ENCODE peak calls at places on chromosomes 2 and 18, in five cellular contexts. One of them, this sample, is unnamed.
A peak's percentile ranks its signal among the peaks of the same experiment; 100 is the strongest.

GRCh38 chr2:227125506-227125905 is 38.5 kb downstream of the COL4A4 start:
- DNase-seq in neuronal stem cell: no peak
- DNase-seq in trophoblast cell: no peak
- DNase-seq in IMR-90: no peak
- DNase-seq in mesenchymal stem cell: no peak
- DNase-seq in this sample: peak; percentile 64

GRCh38 chr18:48605408-48605845 is 66.6 kb downstream of the CTIF start:
- DNase-seq in IMR-90: peak; percentile 43
- DNase-seq in trophoblast cell: no peak
- DNase-seq in neuronal stem cell: no peak
- DNase-seq in mesenchymal stem cell: peak; percentile 36
- DNase-seq in this sample: peak; percentile 98

GRCh38 chr18:76394780-76395476 is 100.1 kb downstream of the ZNF516 start:
- DNase-seq in mesenchymal stem cell: no peak
- DNase-seq in trophoblast cell: no peak
- DNase-seq in neuronal stem cell: no peak
- DNase-seq in IMR-90: peak; percentile 76
- DNase-seq in this sample: no peak

GRCh38 chr2:216286616-216287231 is 85.6 kb downstream of the MARCHF4 start:
- DNase-seq in mesenchymal stem cell: peak; percentile 52
- DNase-seq in trophoblast cell: no peak
- DNase-seq in neuronal stem cell: no peak
- DNase-seq in IMR-90: no peak
- DNase-seq in this sample: peak; percentile 54

GRCh38 chr2:215190588-215190987 is 52.2 kb upstream of the ABCA12 start:
- DNase-seq in mesenchymal stem cell: no peak
- DNase-seq in neuronal stem cell: no peak
- DNase-seq in IMR-90: no peak
- DNase-seq in trophoblast cell: no peak
- DNase-seq in this sample: no peak

GRCh38 chr2:74831693-74832530 is 2.0 kb upstream of the HK2 start:
- DNase-seq in trophoblast cell: peak; percentile 30
- DNase-seq in IMR-90: peak; percentile 62
- DNase-seq in mesenchymal stem cell: peak; percentile 65
- DNase-seq in neuronal stem cell: no peak
- DNase-seq in this sample: peak; percentile 19

GRCh38 chr2:113692698-113693428 is 63.6 kb downstream of the SLC35F5 start:
- DNase-seq in mesenchymal stem cell: no peak
- DNase-seq in neuronal stem cell: no peak
- DNase-seq in IMR-90: no peak
- DNase-seq in trophoblast cell: no peak
- DNase-seq in this sample: no peak

GRCh38 chr2:96084006-96084857 is 32.1 kb downstream of the ADRA2B start:
- DNase-seq in mesenchymal stem cell: no peak
- DNase-seq in trophoblast cell: no peak
- DNase-seq in IMR-90: no peak
- DNase-seq in neuronal stem cell: no peak
- DNase-seq in this sample: no peak

GRCh38 chr2:122114421-122114820 is 359.0 kb downstream of the TSN start:
- DNase-seq in trophoblast cell: no peak
- DNase-seq in mesenchymal stem cell: no peak
- DNase-seq in IMR-90: no peak
- DNase-seq in neuronal stem cell: no peak
- DNase-seq in this sample: no peak

GRCh38 chr2:101698419-101699190 is 1.1 kb downstream of the MAP4K4 start:
- DNase-seq in trophoblast cell: no peak
- DNase-seq in neuronal stem cell: no peak
- DNase-seq in mesenchymal stem cell: peak; percentile 44
- DNase-seq in IMR-90: no peak
- DNase-seq in this sample: peak; percentile 47

GRCh38 chr18:28032177-28032576 is 144.8 kb downstream of the CDH2 start:
- DNase-seq in neuronal stem cell: no peak
- DNase-seq in IMR-90: no peak
- DNase-seq in mesenchymal stem cell: no peak
- DNase-seq in trophoblast cell: no peak
- DNase-seq in this sample: no peak

GRCh38 chr2:31349684-31350083 is 64.9 kb downstream of the XDH start:
- DNase-seq in mesenchymal stem cell: no peak
- DNase-seq in neuronal stem cell: no peak
- DNase-seq in IMR-90: no peak
- DNase-seq in trophoblast cell: no peak
- DNase-seq in this sample: no peak

GRCh38 chr2:222805591-222806304 is 55.1 kb upstream of the ACSL3 start:
- DNase-seq in mesenchymal stem cell: peak; percentile 36
- DNase-seq in trophoblast cell: no peak
- DNase-seq in IMR-90: no peak
- DNase-seq in neuronal stem cell: no peak
- DNase-seq in this sample: peak; percentile 48

GRCh38 chr18:29892960-29893558 is 1149.5 kb downstream of the DSC3 start:
- DNase-seq in mesenchymal stem cell: peak; percentile 12
- DNase-seq in trophoblast cell: no peak
- DNase-seq in neuronal stem cell: no peak
- DNase-seq in IMR-90: no peak
- DNase-seq in this sample: no peak

GRCh38 chr2:162103443-162104009 is 29.5 kb upstream of the DPP4 start:
- DNase-seq in trophoblast cell: no peak
- DNase-seq in neuronal stem cell: no peak
- DNase-seq in mesenchymal stem cell: no peak
- DNase-seq in IMR-90: peak; percentile 29
- DNase-seq in this sample: no peak

GRCh38 chr2:7987992-7988391 is 693.9 kb upstream of the ID2 start:
- DNase-seq in mesenchymal stem cell: no peak
- DNase-seq in neuronal stem cell: no peak
- DNase-seq in trophoblast cell: no peak
- DNase-seq in IMR-90: no peak
- DNase-seq in this sample: no peak

GRCh38 chr2:70029814-70030409 is 57.4 kb upstream of the PCBP1 start:
- DNase-seq in mesenchymal stem cell: peak; percentile 94
- DNase-seq in trophoblast cell: no peak
- DNase-seq in neuronal stem cell: peak; percentile 33
- DNase-seq in IMR-90: peak; percentile 79
- DNase-seq in this sample: peak; percentile 91

GRCh38 chr2:53970095-53970897 is 497 bp downstream of the PSME4 start:
- DNase-seq in neuronal stem cell: peak; percentile 26
- DNase-seq in IMR-90: peak; percentile 37
- DNase-seq in trophoblast cell: peak; percentile 54
- DNase-seq in mesenchymal stem cell: peak; percentile 70
- DNase-seq in this sample: peak; percentile 67

GRCh38 chr2:240595381-240596079 is 9.0 kb downstream of the CAPN10 start:
- DNase-seq in trophoblast cell: no peak
- DNase-seq in neuronal stem cell: peak; percentile 24
- DNase-seq in IMR-90: no peak
- DNase-seq in mesenchymal stem cell: peak; percentile 14
- DNase-seq in this sample: peak; percentile 68

GRCh38 chr18:11751305-11752115 is 62.4 kb downstream of the GNAL start:
- DNase-seq in IMR-90: no peak
- DNase-seq in trophoblast cell: no peak
- DNase-seq in neuronal stem cell: no peak
- DNase-seq in mesenchymal stem cell: no peak
- DNase-seq in this sample: peak; percentile 74

GRCh38 chr18:49183921-49184320 is 233.2 kb upstream of the SMAD7 start:
- DNase-seq in mesenchymal stem cell: peak; percentile 26
- DNase-seq in neuronal stem cell: no peak
- DNase-seq in trophoblast cell: no peak
- DNase-seq in IMR-90: peak; percentile 61
- DNase-seq in this sample: no peak

GRCh38 chr2:163481515-163481914 is 254.3 kb downstream of the FIGN start:
- DNase-seq in IMR-90: no peak
- DNase-seq in mesenchymal stem cell: no peak
- DNase-seq in neuronal stem cell: no peak
- DNase-seq in trophoblast cell: no peak
- DNase-seq in this sample: no peak

GRCh38 chr2:66733361-66733760 is 298.4 kb downstream of the MEIS1 start:
- DNase-seq in neuronal stem cell: no peak
- DNase-seq in IMR-90: no peak
- DNase-seq in trophoblast cell: no peak
- DNase-seq in mesenchymal stem cell: no peak
- DNase-seq in this sample: no peak

GRCh38 chr2:23399674-23400261 is 14.8 kb downstream of the KLHL29 start:
- DNase-seq in IMR-90: no peak
- DNase-seq in neuronal stem cell: no peak
- DNase-seq in trophoblast cell: no peak
- DNase-seq in mesenchymal stem cell: no peak
- DNase-seq in this sample: no peak

GRCh38 chr2:46029332-46029811 is 267.8 kb upstream of the EPAS1 start:
- DNase-seq in trophoblast cell: no peak
- DNase-seq in neuronal stem cell: no peak
- DNase-seq in IMR-90: peak; percentile 91
- DNase-seq in mesenchymal stem cell: peak; percentile 94
- DNase-seq in this sample: no peak

GRCh38 chr2:199018826-199019225 is 438.9 kb downstream of the SATB2 start:
- DNase-seq in neuronal stem cell: no peak
- DNase-seq in mesenchymal stem cell: no peak
- DNase-seq in trophoblast cell: no peak
- DNase-seq in IMR-90: no peak
- DNase-seq in this sample: no peak

GRCh38 chr2:42850016-42850805 is 57.8 kb upstream of the HAAO start:
- DNase-seq in IMR-90: no peak
- DNase-seq in trophoblast cell: no peak
- DNase-seq in mesenchymal stem cell: no peak
- DNase-seq in neuronal stem cell: no peak
- DNase-seq in this sample: no peak

GRCh38 chr2:88751770-88752169 is 60.3 kb downstream of the RPIA start:
- DNase-seq in mesenchymal stem cell: no peak
- DNase-seq in neuronal stem cell: no peak
- DNase-seq in trophoblast cell: no peak
- DNase-seq in IMR-90: no peak
- DNase-seq in this sample: no peak

GRCh38 chr18:4450065-4450676 is 4.9 kb downstream of the DLGAP1 start:
- DNase-seq in trophoblast cell: no peak
- DNase-seq in mesenchymal stem cell: no peak
- DNase-seq in neuronal stem cell: no peak
- DNase-seq in IMR-90: no peak
- DNase-seq in this sample: peak; percentile 18

GRCh38 chr2:128301021-128301420 is 17.6 kb downstream of the HS6ST1 start:
- DNase-seq in IMR-90: no peak
- DNase-seq in neuronal stem cell: no peak
- DNase-seq in mesenchymal stem cell: no peak
- DNase-seq in trophoblast cell: no peak
- DNase-seq in this sample: no peak
- H3K79me1 ChIP-seq in IMR-90: peaks cover 90% of the 10 kb centered on the region
- H3K79me1 ChIP-seq in neuronal stem cell: peaks cover 29% of the 10 kb centered on the region
- H3K79me1 ChIP-seq in mesenchymal stem cell: peaks cover 34% of the 10 kb centered on the region
- H3K79me1 ChIP-seq in trophoblast cell: peaks cover 20% of the 10 kb centered on the region
- H3K79me1 ChIP-seq in this sample: peaks cover 64% of the 10 kb centered on the region

GRCh38 chr2:10889741-10890215 is 22.0 kb upstream of the KCNF1 start:
- DNase-seq in trophoblast cell: no peak
- DNase-seq in IMR-90: no peak
- DNase-seq in neuronal stem cell: no peak
- DNase-seq in mesenchymal stem cell: no peak
- DNase-seq in this sample: no peak

GRCh38 chr2:10891391-10891790 is 20.3 kb upstream of the KCNF1 start:
- DNase-seq in trophoblast cell: no peak
- DNase-seq in mesenchymal stem cell: no peak
- DNase-seq in IMR-90: no peak
- DNase-seq in neuronal stem cell: no peak
- DNase-seq in this sample: no peak

GRCh38 chr2:10891848-10892247 is 19.9 kb upstream of the KCNF1 start:
- DNase-seq in mesenchymal stem cell: no peak
- DNase-seq in trophoblast cell: no peak
- DNase-seq in IMR-90: no peak
- DNase-seq in neuronal stem cell: no peak
- DNase-seq in this sample: no peak

GRCh38 chr2:10892316-10892715 is 19.4 kb upstream of the KCNF1 start:
- DNase-seq in trophoblast cell: no peak
- DNase-seq in IMR-90: no peak
- DNase-seq in neuronal stem cell: no peak
- DNase-seq in mesenchymal stem cell: no peak
- DNase-seq in this sample: no peak

DNA sequence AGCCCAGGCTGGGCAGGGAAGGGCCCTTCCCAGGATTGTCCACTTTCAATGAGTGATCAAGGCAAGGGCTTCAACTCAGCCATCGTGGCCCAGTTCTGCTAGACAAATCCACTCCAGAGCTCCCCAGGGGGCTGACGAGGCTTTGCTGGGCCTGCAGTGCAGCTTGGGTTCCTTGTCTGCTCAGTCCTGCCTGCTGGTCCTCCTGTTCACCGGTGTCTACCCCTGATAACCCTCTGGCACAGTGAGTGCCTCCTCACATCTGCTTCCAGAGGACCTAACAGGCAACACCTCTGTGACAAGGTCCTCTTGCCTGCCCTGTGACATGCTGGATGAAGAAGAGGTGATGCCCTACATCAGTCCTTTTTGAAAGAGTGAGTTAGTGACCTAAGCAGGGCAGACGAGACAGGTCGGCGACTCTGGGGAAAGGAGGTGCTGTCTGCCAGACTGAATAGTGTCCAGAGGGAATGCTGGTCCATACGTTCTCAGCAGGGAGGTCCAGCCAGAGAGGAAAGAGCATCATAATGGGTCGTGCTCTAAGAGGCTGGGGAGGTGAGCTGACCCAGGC is 20.9 kb upstream of the KCNF1 start:
- DNase-seq in mesenchymal stem cell: no peak
- DNase-seq in IMR-90: no peak
- DNase-seq in trophoblast cell: no peak
- DNase-seq in neuronal stem cell: no peak
- DNase-seq in this sample: no peak
- H3K27me3 ChIP-seq in mesenchymal stem cell: peaks cover 50% of the 10 kb centered on the region
- H3K27me3 ChIP-seq in IMR-90: peaks cover 65% of the 10 kb centered on the region
- H3K27me3 ChIP-seq in trophoblast cell: no peaks in the 10 kb centered on the region
- H3K27me3 ChIP-seq in neuronal stem cell: peaks cover 4% of the 10 kb centered on the region
- H3K27me3 ChIP-seq in this sample: no peaks in the 10 kb centered on the region

DNA sequence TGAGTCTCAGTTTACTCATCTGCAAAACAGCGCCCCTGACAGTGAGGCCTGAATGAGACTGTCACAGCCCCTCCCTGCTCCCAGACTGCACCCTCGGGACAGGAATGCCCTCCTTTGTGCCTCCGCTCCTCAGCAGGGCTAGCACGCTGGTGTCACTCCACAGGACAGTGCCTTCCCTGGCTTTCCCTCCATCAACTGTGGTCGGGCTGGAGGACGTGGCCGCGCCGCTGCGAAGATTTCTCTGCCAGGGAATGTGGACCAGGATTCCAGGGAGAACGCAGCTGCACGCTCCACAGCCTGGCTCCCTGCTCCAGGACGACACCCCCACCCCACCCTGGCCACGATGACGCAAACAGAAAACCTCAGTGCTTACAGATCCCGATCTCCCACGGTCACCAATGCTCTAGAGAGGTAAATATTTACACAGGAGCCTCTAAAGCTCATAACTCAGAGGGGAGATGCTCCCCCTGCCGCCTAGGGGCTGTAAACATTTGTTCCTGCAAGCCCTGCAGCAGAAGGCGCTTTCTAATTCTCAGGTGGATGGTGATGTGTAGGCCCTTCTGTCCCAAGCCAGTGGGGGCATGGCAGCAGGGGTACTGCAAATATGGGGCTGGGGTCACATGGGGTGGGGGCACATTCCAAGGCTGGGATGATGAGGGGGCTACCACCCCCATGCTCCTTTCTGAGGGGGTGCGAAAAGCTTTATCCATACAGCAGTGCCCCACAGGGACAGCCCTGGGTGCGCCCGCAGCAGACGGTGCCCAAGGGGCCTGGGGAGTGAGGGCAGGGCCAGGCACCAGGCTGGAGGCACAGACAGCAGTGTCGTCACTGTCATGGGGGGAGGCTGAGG is 12.4 kb downstream of the HS6ST1 start:
- DNase-seq in neuronal stem cell: no peak
- DNase-seq in IMR-90: peak; percentile 100
- DNase-seq in trophoblast cell: peak; percentile 79
- DNase-seq in mesenchymal stem cell: peak; percentile 99
- DNase-seq in this sample: peak; percentile 73
- H3K79me1 ChIP-seq in neuronal stem cell: peaks cover 32% of the 10 kb centered on the region
- H3K79me1 ChIP-seq in IMR-90: peaks cover 92% of the 10 kb centered on the region
- H3K79me1 ChIP-seq in trophoblast cell: peaks cover 22% of the 10 kb centered on the region
- H3K79me1 ChIP-seq in mesenchymal stem cell: peaks cover 44% of the 10 kb centered on the region
- H3K79me1 ChIP-seq in this sample: peaks cover 80% of the 10 kb centered on the region

GRCh38 chr2:176111891-176112374 is 4.6 kb upstream of the HOXD10 start:
- DNase-seq in neuronal stem cell: no peak
- DNase-seq in IMR-90: no peak
- DNase-seq in mesenchymal stem cell: no peak
- DNase-seq in trophoblast cell: no peak
- DNase-seq in this sample: no peak
- H3K27me3 ChIP-seq in neuronal stem cell: peaks cover 98% of the 10 kb centered on the region
- H3K27me3 ChIP-seq in IMR-90: peaks cover 89% of the 10 kb centered on the region
- H3K27me3 ChIP-seq in mesenchymal stem cell: peaks cover 94% of the 10 kb centered on the region
- H3K27me3 ChIP-seq in trophoblast cell: peaks cover 77% of the 10 kb centered on the region
- H3K27me3 ChIP-seq in this sample: peaks cover 87% of the 10 kb centered on the region